ENCODE peak calls at places on chromosomes 2 and 18, in ten cellular contexts. L is cardiac muscle cell, U is Peyer's patch, F is astrocyte, X is upper lobe of right lung, Q is breast epithelium, Y is A673, G is gastrocnemius medialis, M is mesendoderm, P is SJCRH30. A is an unnamed sample.

GRCh38 chr2:48633143-48633542 is 15.5 kb downstream of the GTF2A1L start:
- DNase-seq in M (peak; percentile 61), F (peak; percentile 29), P (no peak), Y (no peak), X (no peak), G (no peak), U (no peak), L (peak; percentile 69), Q (no peak), A (no peak)

GRCh38 chr2:16487686-16488085 is 177.9 kb downstream of the CYRIA start:
- DNase-seq in U (no peak), X (no peak), P (peak; percentile 59), M (peak; percentile 48), F (peak; percentile 1), Y (peak; percentile 35), L (peak; percentile 56), G (no peak), Q (no peak), A (no peak)

GRCh38 chr2:158497486-158497885 is 40.7 kb downstream of the PKP4 start:
- DNase-seq in P (no peak), G (no peak), Y (no peak), F (peak; percentile 46), M (no peak), U (no peak), X (no peak), L (no peak), Q (no peak), A (no peak)

GRCh38 chr18:69770206-69770605 is 177.5 kb downstream of the CD226 start:
- DNase-seq in Y (no peak), L (no peak), U (no peak), F (no peak), G (no peak), P (no peak), Q (no peak), M (no peak), X (no peak), A (no peak)

GRCh38 chr2:1051075-1051474 is 100.4 kb downstream of the SNTG2 start:
- DNase-seq in G (no peak), Q (no peak), L (peak; percentile 30), X (no peak), F (peak; percentile 8), P (no peak), Y (peak; percentile 22), M (peak; percentile 86), U (no peak), A (no peak)

GRCh38 chr18:76822510-76823165 is at the start of gene ZNF236:
- DNase-seq in Q (peak; percentile 50), Y (peak; percentile 87), L (peak; percentile 92), F (peak; percentile 65), X (peak; percentile 90), P (peak; percentile 48), M (peak; percentile 81), U (peak; percentile 67), G (peak; percentile 47), A (no peak)

GRCh38 chr2:171362396-171362795 is 71.4 kb downstream of the METTL8 start:
- DNase-seq in X (no peak), G (no peak), F (no peak), M (no peak), Y (no peak), U (no peak), P (no peak), L (no peak), Q (no peak), A (no peak)

GRCh38 chr2:176535480-176536113 is 266.4 kb downstream of the MTX2 start:
- DNase-seq in Y (no peak), U (no peak), F (peak; percentile 63), P (no peak), X (no peak), M (no peak), Q (no peak), G (no peak), L (no peak), A (no peak)

GRCh38 chr18:58349650-58350049 is 279.2 kb downstream of the ALPK2 start:
- DNase-seq in Y (no peak), Q (no peak), X (no peak), F (no peak), L (no peak), M (no peak), G (no peak), P (no peak), U (no peak), A (no peak)

GRCh38 chr2:217515615-217516309 is 487.0 kb downstream of the TNS1 start:
- DNase-seq in Q (no peak), G (no peak), P (peak; percentile 6), Y (no peak), M (no peak), X (no peak), L (no peak), F (no peak), U (no peak), A (no peak)

GRCh38 chr2:9299444-9300100 is 93.0 kb downstream of the ASAP2 start:
- DNase-seq in Y (peak; percentile 19), G (no peak), Q (no peak), F (no peak), L (no peak), P (no peak), X (no peak), M (peak; percentile 41), U (no peak), A (no peak)
- H3K36me3 ChIP-seq in Y (peaks cover 5% of the 10 kb centered on the region), G (no peaks in the 10 kb centered on the region), Q (no peaks in the 10 kb centered on the region), F (peaks cover 2% of the 10 kb centered on the region), L (no peaks in the 10 kb centered on the region), P (peaks cover 18% of the 10 kb centered on the region), X (no peaks in the 10 kb centered on the region), M (no peaks in the 10 kb centered on the region), U (peaks cover 8% of the 10 kb centered on the region), A (no peaks in the 10 kb centered on the region)

GRCh38 chr2:230874456-230874855 is 9.7 kb downstream of the ITM2C start:
- DNase-seq in P (no peak), Q (no peak), L (no peak), Y (no peak), X (peak; percentile 52), M (no peak), U (peak; percentile 12), G (no peak), F (no peak), A (no peak)

GRCh38 chr2:230872968-230873669 is 8.4 kb downstream of the ITM2C start:
- DNase-seq in F (no peak), Y (no peak), X (peak; percentile 46), U (peak; percentile 58), Q (no peak), M (no peak), L (no peak), G (no peak), P (no peak), A (no peak)

GRCh38 chr2:230874876-230875275 is 10.1 kb downstream of the ITM2C start:
- DNase-seq in Y (no peak), M (no peak), Q (no peak), P (no peak), L (no peak), F (no peak), X (no peak), G (no peak), U (peak; percentile 10), A (no peak)

GRCh38 chr2:230872151-230872967 is 7.6 kb downstream of the ITM2C start:
- DNase-seq in Q (no peak), G (no peak), U (peak; percentile 15), L (no peak), F (no peak), P (no peak), X (peak; percentile 51), M (no peak), Y (no peak), A (no peak)

DNA sequence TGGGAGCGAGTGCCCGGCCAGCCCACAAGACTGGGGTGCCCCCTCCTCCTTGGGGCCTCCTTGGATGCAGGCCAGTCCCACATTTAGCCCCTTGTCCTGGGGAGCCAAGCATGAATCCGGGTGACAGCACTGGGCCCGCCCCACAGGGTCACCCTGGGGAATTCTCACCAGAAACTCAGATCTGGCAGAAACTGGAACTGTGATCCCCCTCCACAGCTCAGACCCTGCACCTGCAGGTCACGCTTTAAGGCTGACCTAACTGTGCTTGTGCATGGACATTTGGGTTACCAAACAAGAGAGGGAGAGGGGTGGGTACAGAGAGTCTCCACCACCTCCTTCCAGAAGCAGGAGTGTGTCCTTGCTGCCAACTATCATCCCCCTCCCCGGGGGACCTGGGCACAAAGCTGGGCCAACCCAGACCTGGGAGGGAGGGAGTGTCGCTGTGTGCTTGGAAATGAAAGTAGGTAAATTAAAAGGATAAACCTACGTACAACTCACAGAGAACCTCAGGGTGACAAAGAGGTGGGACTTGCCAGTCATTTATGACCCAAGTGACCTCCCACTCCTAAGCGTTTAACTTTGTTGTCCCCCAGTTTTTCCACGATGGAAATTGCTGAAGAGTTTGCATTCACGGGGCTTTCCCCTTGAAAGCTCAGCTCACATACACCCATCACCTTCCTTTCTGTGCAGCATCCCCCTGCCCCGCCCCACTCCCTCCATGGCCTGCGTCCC is 9.1 kb downstream of the ITM2C start:
- DNase-seq in L (no peak), X (peak; percentile 58), M (no peak), Y (no peak), U (peak; percentile 82), P (no peak), Q (no peak), G (no peak), F (no peak), A (no peak)
- H3K36me3 ChIP-seq in L (peaks cover 36% of the 10 kb centered on the region), X (no peaks in the 10 kb centered on the region), M (peaks cover 38% of the 10 kb centered on the region), Y (peaks cover 43% of the 10 kb centered on the region), U (peaks cover 49% of the 10 kb centered on the region), P (no peaks in the 10 kb centered on the region), Q (no peaks in the 10 kb centered on the region), G (no peaks in the 10 kb centered on the region), F (no peaks in the 10 kb centered on the region), A (peaks cover 4% of the 10 kb centered on the region)

GRCh38 chr2:166112193-166112605 is 15.6 kb downstream of the SCN1A start:
- DNase-seq in M (no peak), G (no peak), P (no peak), Y (no peak), Q (no peak), L (no peak), X (no peak), U (no peak), F (peak; percentile 18), A (no peak)
- H3K36me3 ChIP-seq in M (no peaks in the 10 kb centered on the region), G (no peaks in the 10 kb centered on the region), P (no peaks in the 10 kb centered on the region), Y (no peaks in the 10 kb centered on the region), Q (no peaks in the 10 kb centered on the region), L (no peaks in the 10 kb centered on the region), X (no peaks in the 10 kb centered on the region), U (no peaks in the 10 kb centered on the region), F (no peaks in the 10 kb centered on the region), A (no peaks in the 10 kb centered on the region)

GRCh38 chr18:79720359-79720733 is 40.7 kb downstream of the CTDP1 start:
- DNase-seq in X (no peak), G (no peak), Y (peak; percentile 21), L (peak; percentile 3), Q (no peak), P (no peak), F (no peak), U (no peak), M (peak; percentile 69), A (no peak)

GRCh38 chr18:79725486-79725885 is 45.9 kb downstream of the CTDP1 start:
- DNase-seq in G (no peak), F (no peak), X (no peak), P (no peak), L (no peak), Y (no peak), Q (no peak), M (no peak), U (no peak), A (no peak)

GRCh38 chr18:79723628-79724027 is 44.0 kb downstream of the CTDP1 start:
- DNase-seq in G (no peak), U (no peak), Q (no peak), M (no peak), P (no peak), F (no peak), X (no peak), Y (no peak), L (no peak), A (no peak)

GRCh38 chr18:79724299-79725080 is 44.9 kb downstream of the CTDP1 start:
- DNase-seq in F (no peak), Y (no peak), M (no peak), X (no peak), G (no peak), U (no peak), Q (no peak), P (no peak), L (no peak), A (no peak)

GRCh38 chr18:79723036-79723435 is 43.4 kb downstream of the CTDP1 start:
- DNase-seq in G (no peak), Y (no peak), L (no peak), U (no peak), P (no peak), F (no peak), X (no peak), Q (no peak), M (no peak), A (no peak)
- H3K36me3 ChIP-seq in G (no peaks in the 10 kb centered on the region), Y (peaks cover 3% of the 10 kb centered on the region), L (peaks cover 5% of the 10 kb centered on the region), U (peaks cover 71% of the 10 kb centered on the region), P (peaks cover 2% of the 10 kb centered on the region), F (peaks cover 16% of the 10 kb centered on the region), X (peaks cover 54% of the 10 kb centered on the region), Q (peaks cover 5% of the 10 kb centered on the region), M (peaks cover 9% of the 10 kb centered on the region), A (peaks cover 21% of the 10 kb centered on the region)